ENCODE peak calls at places on chromosomes 3 and 15, in eight cellular contexts. Z is activated CD4-positive, alpha-beta memory T cell treated with anti-CD3 and anti-CD28 coated beads, Interleukin-2, amount 10 ng/mL, durations not matched to agents 7 days and 5 days; P is GM06990; Y is activated T-cell treated with anti-CD3 and anti-CD28 coated beads for 1 hour; N is suprapubic skin; B is foreskin fibroblast; R is GM10248; D is NCI-H1694 treated with DMSO at 0.1 percent for 48 hours. O is an unnamed sample.

GRCh38 chr15:89459271-89460038 is 36.9 kb downstream of the RHCG start:
- DNase-seq in R (no peak), Y (no peak), B (no peak), D (no peak), N (no peak), P (no peak), Z (no peak), O (no peak)

GRCh38 chr3:182621435-182622240 is 171.7 kb upstream of the ATP11B start:
- DNase-seq in R (no peak), P (no peak), B (no peak), N (no peak), Y (no peak), Z (no peak), D (no peak), O (no peak)

GRCh38 chr3:50627407-50628051 is 10.6 kb downstream of the MAPKAPK3 start:
- DNase-seq in D (no peak), R (peak), P (no peak), N (no peak), B (peak), Z (no peak), Y (no peak), O (no peak)

GRCh38 chr3:107367353-107367752 is 9.9 kb upstream of the CCDC54 start:
- DNase-seq in Y (no peak), N (no peak), B (peak), R (no peak), D (no peak), P (no peak), Z (no peak), O (no peak)

GRCh38 chr3:126858887-126859286 is 124.0 kb upstream of the PLXNA1 start:
- DNase-seq in P (no peak), N (no peak), D (no peak), Y (no peak), R (no peak), B (peak), Z (no peak), O (no peak)

GRCh38 chr3:3531476-3531875 is 267.8 kb upstream of the LRRN1 start:
- DNase-seq in P (no peak), B (no peak), R (no peak), Z (no peak), Y (no peak), D (no peak), N (no peak), O (no peak)

GRCh38 chr3:69983546-69984265 is 15.8 kb upstream of the SAMMSON start:
- DNase-seq in Y (no peak), N (no peak), B (no peak), D (no peak), R (no peak), P (no peak), Z (no peak), O (no peak)

GRCh38 chr3:197847866-197848401 is 56.9 kb downstream of the LRCH3 start:
- DNase-seq in N (no peak), D (no peak), Y (no peak), B (peak), P (peak), Z (peak), R (peak), O (no peak)

GRCh38 chr3:172309741-172310140 is 138.5 kb downstream of the GHSR start:
- DNase-seq in P (no peak), Z (no peak), N (no peak), Y (no peak), B (no peak), R (no peak), D (no peak), O (no peak)

GRCh38 chr15:75921732-75922703 is 18.3 kb downstream of the FBXO22 start:
- DNase-seq in P (no peak), N (no peak), Y (no peak), B (peak), R (no peak), D (peak), Z (no peak), O (no peak)

GRCh38 chr15:85932391-85932790 is 137.7 kb upstream of the KLHL25 start:
- DNase-seq in P (no peak), Z (no peak), N (no peak), R (no peak), B (no peak), Y (no peak), D (no peak), O (no peak)

GRCh38 chr3:184361532-184361931 is at the start of the genes CLCN2 and POLR2H:
- DNase-seq in R (peak), D (peak), B (peak), Z (peak), Y (peak), N (peak), P (peak), O (peak)

GRCh38 chr15:66359740-66360139 is 3.3 kb upstream of the TIPIN start:
- DNase-seq in D (no peak), R (peak), Y (no peak), N (no peak), B (peak), P (no peak), Z (no peak), O (no peak)

GRCh38 chr3:72481542-72481941 is 366.7 kb downstream of the SHQ1 start:
- DNase-seq in N (no peak), P (no peak), Y (no peak), Z (no peak), R (no peak), D (no peak), B (no peak), O (no peak)

GRCh38 chr3:101261506-101261905 is 58.9 kb downstream of the IMPG2 start:
- DNase-seq in Y (no peak), Z (no peak), B (peak), N (no peak), P (no peak), R (no peak), D (no peak), O (no peak)

GRCh38 chr3:32147509-32147908 is 41.1 kb downstream of the GPD1L start:
- DNase-seq in P (no peak), R (no peak), Y (no peak), B (peak), N (no peak), Z (no peak), D (no peak), O (no peak)

GRCh38 chr3:122146466-122146865 is 37.0 kb upstream of the CASR start:
- DNase-seq in P (peak), D (no peak), R (peak), Z (peak), Y (no peak), N (no peak), B (no peak), O (no peak)

GRCh38 chr15:77620297-77620696 is 12.4 kb downstream of the LINGO1 start:
- DNase-seq in P (no peak), N (no peak), Z (no peak), B (no peak), Y (no peak), D (no peak), R (no peak), O (no peak)

GRCh38 chr3:153038779-153039178 is 123.2 kb upstream of the RAP2B start:
- DNase-seq in N (no peak), P (no peak), R (no peak), Y (no peak), B (no peak), Z (no peak), D (no peak), O (no peak)

GRCh38 chr3:22372292-22372949 is 621.4 kb upstream of the ZNF385D start:
- DNase-seq in D (no peak), B (peak), P (no peak), Z (no peak), N (peak), Y (no peak), R (peak), O (no peak)

GRCh38 chr15:40912478-40912877 is 16.7 kb upstream of the DLL4 start:
- DNase-seq in P (no peak), B (no peak), Y (no peak), Z (no peak), R (no peak), N (no peak), D (no peak), O (no peak)

GRCh38 chr3:65439641-65440040 is 599.1 kb downstream of the MAGI1 start:
- DNase-seq in Z (no peak), P (peak), N (no peak), R (no peak), Y (no peak), D (peak), B (peak), O (peak)

GRCh38 chr3:113234688-113235260 is 23.4 kb downstream of the BOC start:
- DNase-seq in Z (no peak), D (peak), B (peak), P (no peak), R (no peak), N (no peak), Y (no peak), O (no peak)

GRCh38 chr3:180466401-180467005 is 135.5 kb upstream of the TTC14 start:
- DNase-seq in R (no peak), N (no peak), B (no peak), D (no peak), Z (no peak), Y (no peak), P (no peak), O (no peak)

GRCh38 chr3:102715030-102715697 is 280.3 kb downstream of the ZPLD1 start:
- DNase-seq in P (peak), N (no peak), R (peak), Y (no peak), B (peak), Z (no peak), D (no peak), O (no peak)

GRCh38 chr15:57025264-57025939 is 107.0 kb downstream of the TCF12 start:
- DNase-seq in N (no peak), R (no peak), B (peak), Z (no peak), P (no peak), D (no peak), Y (no peak), O (no peak)

GRCh38 chr15:45442497-45443135 is 64.3 kb upstream of the GATM start:
- DNase-seq in R (no peak), B (peak), Y (no peak), Z (no peak), D (no peak), P (no peak), N (no peak), O (no peak)

GRCh38 chr3:116059421-116060096 is 385.7 kb downstream of the LSAMP start:
- DNase-seq in B (peak), Z (no peak), R (no peak), Y (no peak), D (no peak), N (no peak), P (no peak), O (no peak)

GRCh38 chr15:68220489-68220888 is 9.0 kb downstream of the CLN6 start:
- DNase-seq in D (no peak), Y (no peak), P (no peak), N (no peak), R (no peak), B (no peak), Z (no peak), O (no peak)

GRCh38 chr15:70051948-70052633 is 45.6 kb downstream of the TLE3 start:
- DNase-seq in P (no peak), D (no peak), B (no peak), N (peak), Y (no peak), R (no peak), Z (no peak), O (no peak)

GRCh38 chr3:177201707-177202397 is 4.6 kb upstream of the TBL1XR1 start:
- DNase-seq in Y (peak), N (no peak), P (peak), B (no peak), R (peak), D (no peak), Z (peak), O (no peak)

GRCh38 chr3:54999801-55000200 is 71.9 kb upstream of the LRTM1 start:
- DNase-seq in P (no peak), B (peak), Z (no peak), D (no peak), Y (no peak), R (no peak), N (no peak), O (no peak)

GRCh38 chr3:134334231-134334900 is 39.9 kb downstream of the AMOTL2 start:
- DNase-seq in R (no peak), D (no peak), B (peak), Z (no peak), Y (no peak), N (no peak), P (no peak), O (no peak)

GRCh38 chr15:70867911-70868467 is 14.0 kb upstream of the LARP6 start:
- DNase-seq in R (no peak), D (no peak), B (peak), Z (no peak), P (no peak), Y (no peak), N (no peak), O (no peak)

GRCh38 chr15:80931721-80932609 is 57.7 kb downstream of the MESD start:
- DNase-seq in D (no peak), Z (no peak), Y (no peak), R (no peak), B (no peak), N (no peak), P (no peak), O (no peak)

GRCh38 chr15:28109626-28110415 is 10.7 kb upstream of the OCA2 start:
- DNase-seq in Z (no peak), P (no peak), B (no peak), N (peak), R (no peak), D (no peak), Y (no peak), O (no peak)

GRCh38 chr3:43183456-43183855 is 77.6 kb upstream of the POMGNT2 start:
- DNase-seq in P (no peak), Y (no peak), R (no peak), B (no peak), Z (no peak), D (no peak), N (no peak), O (no peak)

GRCh38 chr3:118436863-118437262 is 597.8 kb downstream of the IGSF11 start:
- DNase-seq in P (no peak), D (no peak), B (no peak), Y (no peak), N (no peak), Z (no peak), R (no peak), O (no peak)

GRCh38 chr3:15535757-15536156 is 14.3 kb upstream of the COLQ start:
- DNase-seq in P (no peak), R (peak), D (no peak), Z (peak), B (peak), Y (peak), N (no peak), O (no peak)

GRCh38 chr3:22901684-22902083 is 301.4 kb upstream of the UBE2E2 start:
- DNase-seq in Y (no peak), Z (no peak), R (no peak), N (no peak), B (no peak), P (no peak), D (no peak), O (no peak)